ENCODE peak calls at places on chromosomes 7 and 10, in four cellular contexts. L is fibroblast of lung, Z is uterus, X is GM23338. N is an unnamed sample.
A peak's percentile ranks its signal among the peaks of the same experiment; 100 is the strongest.

GRCh38 chr7:117325836-117326235 is 3.0 kb upstream of the WNT2 start:
- DNase-seq in L (no peak), Z (no peak), X (no peak), N (no peak)

GRCh38 chr10:105291571-105291970 is 650.5 kb downstream of the SORCS3 start:
- DNase-seq in Z (no peak), L (no peak), X (no peak), N (no peak)

GRCh38 chr10:118853916-118854315 is 99.1 kb upstream of the CACUL1 start:
- DNase-seq in X (no peak), L (no peak), Z (no peak), N (no peak)

GRCh38 chr10:63429280-63429679 is 36.5 kb downstream of the JMJD1C start:
- DNase-seq in X (no peak), L (peak; percentile 68), Z (no peak), N (no peak)

GRCh38 chr10:70874061-70874460 is 14.3 kb downstream of the PCBD1 start:
- DNase-seq in L (no peak), X (no peak), Z (no peak), N (no peak)

GRCh38 chr7:150356265-150356897 is 12.2 kb upstream of the REPIN1 start:
- DNase-seq in X (peak; percentile 81), L (peak; percentile 61), Z (no peak), N (no peak)

GRCh38 chr10:122310311-122311050 is 39.4 kb downstream of the BTBD16 start:
- DNase-seq in Z (no peak), X (peak; percentile 17), L (no peak), N (peak; percentile 89)

GRCh38 chr7:41224063-41224763 is 478.7 kb downstream of the INHBA start:
- DNase-seq in Z (no peak), L (peak; percentile 15), X (no peak), N (no peak)

GRCh38 chr10:90751107-90751997 is 106.5 kb downstream of the HTR7 start:
- DNase-seq in X (peak; percentile 82), Z (no peak), L (peak; percentile 55), N (peak; percentile 57)

GRCh38 chr10:99329891-99330674 is 927 bp downstream of the CNNM1 start:
- DNase-seq in Z (no peak), L (peak; percentile 17), X (peak; percentile 59), N (no peak)

GRCh38 chr10:17406036-17406834 is 48.2 kb downstream of the ST8SIA6 start:
- DNase-seq in X (peak; percentile 54), Z (no peak), L (no peak), N (peak; percentile 27)
- H3K4me3 ChIP-seq in X (peak overlapping the region; percentile 33), Z (no peak overlapping the region), L (no peak overlapping the region), N (no peak overlapping the region)

GRCh38 chr7:28105234-28105633 is 75.4 kb downstream of the JAZF1 start:
- DNase-seq in Z (no peak), X (no peak), L (no peak), N (no peak)
- H3K27ac ChIP-seq in Z (peak overlapping the region; percentile 76), X (no peak overlapping the region), L (no peak overlapping the region), N (no peak overlapping the region)

DNA sequence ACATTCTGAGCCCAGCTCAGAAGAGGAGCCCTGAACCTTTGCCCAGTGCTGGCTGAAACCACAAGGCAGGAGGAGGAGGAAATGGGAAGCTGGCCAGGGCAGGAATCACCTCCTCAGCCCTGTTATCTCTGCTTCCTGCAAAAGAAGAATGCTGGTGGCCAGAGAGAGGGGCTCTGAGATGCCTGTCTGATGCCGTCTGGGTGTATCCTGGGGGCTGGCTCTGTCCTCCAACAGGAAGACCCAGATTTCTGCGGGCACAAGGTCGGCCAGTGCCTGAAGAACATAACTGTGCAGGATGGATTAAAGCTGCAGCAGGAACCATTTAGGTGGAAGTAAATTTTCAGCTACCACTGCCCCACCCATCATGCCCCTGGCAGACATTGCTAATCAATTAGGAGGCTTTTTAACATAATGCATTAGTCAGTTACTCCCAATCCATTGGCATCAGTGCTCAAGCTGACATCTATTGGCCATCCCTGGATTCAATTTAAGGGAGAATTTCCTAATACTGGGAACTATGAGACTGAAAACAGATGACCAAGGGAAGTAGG is 67.7 kb downstream of the COL13A1 start:
- DNase-seq in L (peak; percentile 76), Z (no peak), X (no peak), N (peak; percentile 89)
- H3K4me1 ChIP-seq in L (peaks cover 35% of the 10 kb centered on the region), Z (no peaks in the 10 kb centered on the region), X (peaks cover 74% of the 10 kb centered on the region), N (peaks cover 2% of the 10 kb centered on the region)

GRCh38 chr7:80629023-80629422 is 9.4 kb upstream of the CD36 start:
- DNase-seq in X (no peak), L (no peak), Z (no peak), N (no peak)
- H3K4me3 ChIP-seq in X (no peak overlapping the region), L (no peak overlapping the region), Z (no peak overlapping the region), N (no peak overlapping the region)